ENCODE peak calls at places on chromosomes 2 and 18, in six cellular contexts. V, P, T, K, N and D are unnamed samples.

GRCh38 chr2:218405365-218406208 is 5.9 kb downstream of the CTDSP1 start:
- DNase-seq in V (no peak), P (peak; percentile 74), T (no peak), K (no peak), N (peak; percentile 57), D (peak; percentile 63)

GRCh38 chr2:62641410-62641843 is 64.1 kb upstream of the EHBP1 start:
- DNase-seq in V (no peak), P (no peak), T (no peak), K (no peak), N (no peak), D (no peak)

GRCh38 chr2:205034034-205034433 is 488.8 kb downstream of the PARD3B start:
- DNase-seq in V (no peak), P (no peak), T (no peak), K (no peak), N (no peak), D (no peak)

GRCh38 chr2:84494070-84494469 is 22.2 kb upstream of the DNAH6 start:
- DNase-seq in V (peak; percentile 58), P (no peak), T (peak; percentile 25), K (peak; percentile 42), N (no peak), D (no peak)

GRCh38 chr2:172098650-172099471 is 3.8 kb downstream of the DLX2 start:
- DNase-seq in V (peak; percentile 76), P (peak; percentile 84), T (peak; percentile 76), K (peak; percentile 65), N (no peak), D (no peak)

GRCh38 chr18:24446953-24447537 is 13.4 kb upstream of the HRH4 start:
- DNase-seq in V (no peak), P (no peak), T (no peak), K (no peak), N (no peak), D (no peak)

GRCh38 chr2:199740111-199740428 is 110.9 kb downstream of the FTCDNL1 start:
- DNase-seq in V (no peak), P (no peak), T (no peak), K (no peak), N (no peak), D (no peak)

GRCh38 chr2:177530513-177531039 is 138.0 kb downstream of the AGPS start:
- DNase-seq in V (peak; percentile 61), P (no peak), T (no peak), K (peak; percentile 52), N (no peak), D (no peak)

GRCh38 chr2:213121677-213122076 is 29.7 kb downstream of the IKZF2 start:
- DNase-seq in V (no peak), P (no peak), T (no peak), K (no peak), N (no peak), D (no peak)

GRCh38 chr18:28792404-28793103 is 615.6 kb upstream of the CDH2 start:
- DNase-seq in V (no peak), P (no peak), T (peak; percentile 33), K (no peak), N (no peak), D (no peak)

GRCh38 chr2:174342600-174343342 is 8.0 kb downstream of the SP9 start:
- DNase-seq in V (no peak), P (peak; percentile 68), T (no peak), K (no peak), N (no peak), D (no peak)

GRCh38 chr2:61371027-61371426 is 99.9 kb downstream of the USP34 start:
- DNase-seq in V (peak; percentile 12), P (no peak), T (no peak), K (no peak), N (no peak), D (no peak)

GRCh38 chr2:55761526-55761925 is 67.9 kb upstream of the PNPT1 start:
- DNase-seq in V (peak; percentile 55), P (no peak), T (peak; percentile 76), K (peak; percentile 31), N (no peak), D (no peak)

GRCh38 chr2:241066893-241067341 is 35.2 kb downstream of the MTERF4 start:
- DNase-seq in V (peak; percentile 5), P (peak; percentile 91), T (no peak), K (no peak), N (no peak), D (no peak)

GRCh38 chr18:36490907-36491306 is 193.4 kb downstream of the FHOD3 start:
- DNase-seq in V (no peak), P (no peak), T (no peak), K (no peak), N (no peak), D (no peak)

GRCh38 chr2:175631247-175631628 is 370.8 kb downstream of the LNPK start:
- DNase-seq in V (no peak), P (no peak), T (peak; percentile 3), K (no peak), N (no peak), D (no peak)

GRCh38 chr2:238690673-238690965 is 157.3 kb upstream of the TWIST2 start:
- DNase-seq in V (no peak), P (no peak), T (no peak), K (no peak), N (no peak), D (no peak)

GRCh38 chr18:29157057-29157780 is 980.3 kb upstream of the CDH2 start:
- DNase-seq in V (peak; percentile 73), P (no peak), T (peak; percentile 74), K (peak; percentile 65), N (no peak), D (no peak)

GRCh38 chr18:61993831-61994230 is 101.0 kb upstream of the RNF152 start:
- DNase-seq in V (peak; percentile 20), P (no peak), T (peak; percentile 35), K (peak; percentile 8), N (no peak), D (no peak)

GRCh38 chr2:128444816-128445532 is 126.3 kb upstream of the HS6ST1 start:
- DNase-seq in V (no peak), P (peak; percentile 24), T (no peak), K (no peak), N (peak; percentile 2), D (peak; percentile 14)

GRCh38 chr2:144114761-144115160 is 405.2 kb downstream of the ZEB2 start:
- DNase-seq in V (no peak), P (no peak), T (no peak), K (no peak), N (no peak), D (no peak)

GRCh38 chr2:233363744-233364235 is 9.5 kb downstream of the DGKD start:
- DNase-seq in V (no peak), P (no peak), T (no peak), K (no peak), N (no peak), D (no peak)
- H3K4me1 ChIP-seq in V (no peaks in the 10 kb centered on the region), P (peaks cover 7% of the 10 kb centered on the region), T (no peaks in the 10 kb centered on the region), K (no peaks in the 10 kb centered on the region), N (peaks cover 4% of the 10 kb centered on the region), D (no peaks in the 10 kb centered on the region)

GRCh38 chr2:42331569-42332284 is 29.3 kb downstream of the COX7A2L start:
- DNase-seq in V (no peak), P (no peak), T (no peak), K (no peak), N (no peak), D (no peak)
- H3K9ac ChIP-seq in V (no peak overlapping the region), P (no peak overlapping the region), T (no peak overlapping the region), K (no peak overlapping the region), N (no peak overlapping the region), D (no peak overlapping the region)

DNA sequence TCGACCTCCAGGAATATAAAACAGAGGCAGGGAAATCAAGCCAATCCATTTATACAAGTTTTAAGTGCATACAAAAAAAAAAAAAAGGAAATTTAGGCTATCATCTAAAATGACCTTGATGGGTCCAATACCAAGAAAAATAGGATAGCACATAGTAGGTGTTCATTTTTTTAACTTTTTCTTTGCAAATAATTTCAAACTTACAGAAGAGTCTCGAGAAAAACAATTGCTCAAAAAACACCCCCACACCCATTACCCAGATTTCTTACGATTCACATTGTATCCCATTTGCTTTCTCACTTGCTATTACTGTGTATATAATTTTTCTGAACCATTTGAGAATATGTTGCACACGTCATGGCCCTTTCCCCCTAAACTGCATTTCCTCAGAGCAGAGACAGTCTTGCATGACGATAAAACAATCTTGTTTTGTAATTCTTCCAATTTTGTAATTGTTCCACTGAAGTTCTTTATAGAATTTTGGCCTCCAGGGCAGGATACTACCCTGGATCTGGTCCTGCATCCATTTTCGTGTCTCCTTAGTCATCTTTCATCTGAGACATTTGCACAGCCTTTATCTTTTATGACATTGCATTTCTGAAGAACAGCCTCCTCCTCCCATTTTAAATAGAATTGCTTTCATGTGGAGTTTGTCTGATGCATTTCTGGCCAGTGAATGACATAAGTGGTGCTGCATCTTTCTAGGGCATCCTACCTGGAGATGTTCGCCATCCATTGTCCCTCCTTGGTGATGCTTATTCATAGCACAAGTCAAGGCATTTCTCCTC is 68.9 kb downstream of the CYB5A start:
- DNase-seq in V (no peak), P (no peak), T (no peak), K (no peak), N (no peak), D (no peak)
- H3K4me1 ChIP-seq in V (no peaks in the 10 kb centered on the region), P (no peaks in the 10 kb centered on the region), T (no peaks in the 10 kb centered on the region), K (no peaks in the 10 kb centered on the region), N (no peaks in the 10 kb centered on the region), D (no peaks in the 10 kb centered on the region)

GRCh38 chr18:48941672-48942071 is 9.1 kb downstream of the SMAD7 start:
- DNase-seq in V (no peak), P (no peak), T (no peak), K (no peak), N (no peak), D (no peak)

GRCh38 chr18:48939368-48940097 is 11.2 kb downstream of the SMAD7 start:
- DNase-seq in V (peak; percentile 79), P (no peak), T (no peak), K (peak; percentile 65), N (no peak), D (no peak)

GRCh38 chr18:48940854-48941531 is 9.8 kb downstream of the SMAD7 start:
- DNase-seq in V (no peak), P (no peak), T (no peak), K (no peak), N (peak; percentile 96), D (no peak)

GRCh38 chr18:48937869-48938750 is 12.7 kb downstream of the SMAD7 start:
- DNase-seq in V (no peak), P (no peak), T (no peak), K (no peak), N (no peak), D (no peak)

GRCh38 chr18:48938827-48939367 is 11.9 kb downstream of the SMAD7 start:
- DNase-seq in V (peak; percentile 67), P (no peak), T (no peak), K (peak; percentile 52), N (no peak), D (no peak)
- H3K9ac ChIP-seq in V (no peak overlapping the region), P (no peak overlapping the region), T (no peak overlapping the region), K (no peak overlapping the region), N (no peak overlapping the region), D (peak overlapping the region; percentile 39)

GRCh38 chr2:148533685-148534084 is 110.9 kb upstream of the EPC2 start:
- DNase-seq in V (no peak), P (peak; percentile 18), T (no peak), K (no peak), N (no peak), D (no peak)
- H3K4me1 ChIP-seq in V (no peaks in the 10 kb centered on the region), P (peaks cover 6% of the 10 kb centered on the region), T (no peaks in the 10 kb centered on the region), K (no peaks in the 10 kb centered on the region), N (peaks cover 4% of the 10 kb centered on the region), D (no peaks in the 10 kb centered on the region)

GRCh38 chr2:98463081-98463481 is 18.4 kb downstream of the INPP4A start:
- DNase-seq in V (no peak), P (no peak), T (no peak), K (no peak), N (peak; percentile 29), D (no peak)
- H3K9ac ChIP-seq in V (no peak overlapping the region), P (no peak overlapping the region), T (no peak overlapping the region), K (no peak overlapping the region), N (peak overlapping the region; percentile 52), D (peak overlapping the region; percentile 43)